ENCODE peak calls at places on chromosome 12, in five cellular contexts. One of them, this sample, is unnamed.

GRCh38 chr12:80293347-80293746 is 150.7 kb upstream of the PTPRQ start:
- DNase-seq in colonic mucosa: no peak
- DNase-seq in IMR-90: no peak
- DNase-seq in pancreas: no peak
- DNase-seq in adrenal gland: no peak
- DNase-seq in this sample: no peak

GRCh38 chr12:114221976-114222630 is 183.8 kb downstream of the TBX5 start:
- DNase-seq in pancreas: no peak
- DNase-seq in IMR-90: no peak
- DNase-seq in adrenal gland: no peak
- DNase-seq in colonic mucosa: no peak
- DNase-seq in this sample: peak

GRCh38 chr12:98424726-98425401 is 90.5 kb upstream of the TMPO start:
- DNase-seq in adrenal gland: peak
- DNase-seq in IMR-90: peak
- DNase-seq in pancreas: peak
- DNase-seq in colonic mucosa: peak
- DNase-seq in this sample: peak

GRCh38 chr12:52540531-52540930 is 12.4 kb downstream of the KRT71 start:
- DNase-seq in adrenal gland: no peak
- DNase-seq in IMR-90: no peak
- DNase-seq in colonic mucosa: no peak
- DNase-seq in pancreas: no peak
- DNase-seq in this sample: no peak

GRCh38 chr12:27639265-27639664 is 57.0 kb upstream of the REP15 start:
- DNase-seq in IMR-90: no peak
- DNase-seq in pancreas: no peak
- DNase-seq in adrenal gland: no peak
- DNase-seq in colonic mucosa: no peak
- DNase-seq in this sample: no peak

GRCh38 chr12:26658991-26659390 is 174.0 kb downstream of the ITPR2 start:
- DNase-seq in adrenal gland: no peak
- DNase-seq in pancreas: no peak
- DNase-seq in IMR-90: peak
- DNase-seq in colonic mucosa: no peak
- DNase-seq in this sample: peak

GRCh38 chr12:14111230-14111865 is 129.9 kb upstream of the GRIN2B start:
- DNase-seq in adrenal gland: no peak
- DNase-seq in IMR-90: no peak
- DNase-seq in pancreas: no peak
- DNase-seq in colonic mucosa: no peak
- DNase-seq in this sample: no peak

GRCh38 chr12:12506541-12506940 is 56.1 kb downstream of the DUSP16 start:
- DNase-seq in pancreas: no peak
- DNase-seq in colonic mucosa: no peak
- DNase-seq in adrenal gland: no peak
- DNase-seq in IMR-90: peak
- DNase-seq in this sample: peak

GRCh38 chr12:77697126-77697525 is 133.6 kb upstream of the NAV3 start:
- DNase-seq in IMR-90: no peak
- DNase-seq in colonic mucosa: no peak
- DNase-seq in pancreas: no peak
- DNase-seq in adrenal gland: no peak
- DNase-seq in this sample: no peak

GRCh38 chr12:94550964-94551363 is 91.3 kb upstream of the CEP83 start:
- DNase-seq in IMR-90: no peak
- DNase-seq in adrenal gland: no peak
- DNase-seq in pancreas: no peak
- DNase-seq in colonic mucosa: no peak
- DNase-seq in this sample: no peak

GRCh38 chr12:118061876-118062791 is 1.2 kb upstream of the WSB2 start:
- DNase-seq in adrenal gland: peak
- DNase-seq in pancreas: peak
- DNase-seq in IMR-90: peak
- DNase-seq in colonic mucosa: peak
- DNase-seq in this sample: peak

GRCh38 chr12:20212036-20212435 is 156.3 kb upstream of the PDE3A start:
- DNase-seq in pancreas: no peak
- DNase-seq in colonic mucosa: no peak
- DNase-seq in adrenal gland: no peak
- DNase-seq in IMR-90: peak
- DNase-seq in this sample: peak

GRCh38 chr12:2764398-2764797 is 30.4 kb upstream of the FKBP4 start:
- DNase-seq in pancreas: peak
- DNase-seq in colonic mucosa: peak
- DNase-seq in adrenal gland: no peak
- DNase-seq in IMR-90: no peak
- DNase-seq in this sample: no peak

GRCh38 chr12:550473-551260 is 90.9 kb downstream of the B4GALNT3 start:
- DNase-seq in colonic mucosa: no peak
- DNase-seq in adrenal gland: no peak
- DNase-seq in IMR-90: no peak
- DNase-seq in pancreas: no peak
- DNase-seq in this sample: no peak

GRCh38 chr12:116561181-116561821 is 2.1 kb downstream of the MAP1LC3B2 start:
- DNase-seq in pancreas: no peak
- DNase-seq in adrenal gland: no peak
- DNase-seq in IMR-90: no peak
- DNase-seq in colonic mucosa: no peak
- DNase-seq in this sample: no peak

GRCh38 chr12:69405466-69405865 is 45.9 kb downstream of the YEATS4 start:
- DNase-seq in colonic mucosa: no peak
- DNase-seq in IMR-90: peak
- DNase-seq in pancreas: no peak
- DNase-seq in adrenal gland: peak
- DNase-seq in this sample: peak

GRCh38 chr12:93593833-93594232 is 21.4 kb downstream of the SOCS2 start:
- DNase-seq in colonic mucosa: no peak
- DNase-seq in adrenal gland: no peak
- DNase-seq in pancreas: no peak
- DNase-seq in IMR-90: no peak
- DNase-seq in this sample: no peak

GRCh38 chr12:49962861-49963765 is 1.4 kb downstream of the AQP5 start:
- DNase-seq in IMR-90: no peak
- DNase-seq in pancreas: peak
- DNase-seq in colonic mucosa: peak
- DNase-seq in adrenal gland: peak
- DNase-seq in this sample: peak

GRCh38 chr12:7271904-7272303 is 32.0 kb upstream of the ACSM4 start:
- DNase-seq in adrenal gland: no peak
- DNase-seq in pancreas: no peak
- DNase-seq in IMR-90: no peak
- DNase-seq in colonic mucosa: no peak
- DNase-seq in this sample: no peak

GRCh38 chr12:27981874-27982273 is 9.3 kb upstream of the PTHLH start:
- DNase-seq in colonic mucosa: no peak
- DNase-seq in pancreas: no peak
- DNase-seq in IMR-90: peak
- DNase-seq in adrenal gland: no peak
- DNase-seq in this sample: no peak

GRCh38 chr12:6532927-6533652 is 1.2 kb upstream of the GAPDH start:
- DNase-seq in pancreas: peak
- DNase-seq in adrenal gland: peak
- DNase-seq in IMR-90: peak
- DNase-seq in colonic mucosa: peak
- DNase-seq in this sample: peak

GRCh38 chr12:67323007-67323406 is 53.8 kb downstream of the CAND1 start:
- DNase-seq in adrenal gland: no peak
- DNase-seq in colonic mucosa: no peak
- DNase-seq in IMR-90: no peak
- DNase-seq in pancreas: no peak
- DNase-seq in this sample: no peak

GRCh38 chr12:70756118-70756517 is 118.9 kb upstream of the PTPRB start:
- DNase-seq in pancreas: no peak
- DNase-seq in adrenal gland: no peak
- DNase-seq in colonic mucosa: no peak
- DNase-seq in IMR-90: peak
- DNase-seq in this sample: peak

GRCh38 chr12:65098364-65098763 is 22.7 kb downstream of the WIF1 start:
- DNase-seq in colonic mucosa: no peak
- DNase-seq in pancreas: no peak
- DNase-seq in IMR-90: no peak
- DNase-seq in adrenal gland: no peak
- DNase-seq in this sample: no peak

GRCh38 chr12:40055227-40055579 is 50.7 kb downstream of the SLC2A13 start:
- DNase-seq in IMR-90: peak
- DNase-seq in adrenal gland: no peak
- DNase-seq in pancreas: no peak
- DNase-seq in colonic mucosa: no peak
- DNase-seq in this sample: no peak

GRCh38 chr12:130433411-130433810 is 95.7 kb downstream of the PIWIL1 start:
- DNase-seq in colonic mucosa: no peak
- DNase-seq in adrenal gland: no peak
- DNase-seq in IMR-90: no peak
- DNase-seq in pancreas: no peak
- DNase-seq in this sample: no peak

GRCh38 chr12:56337753-56338221 is 897 bp upstream of the IL23A start:
- DNase-seq in colonic mucosa: no peak
- DNase-seq in pancreas: no peak
- DNase-seq in adrenal gland: no peak
- DNase-seq in IMR-90: no peak
- DNase-seq in this sample: no peak
- H3K4me3 ChIP-seq in colonic mucosa: no peak
- H3K4me3 ChIP-seq in pancreas: no peak
- H3K4me3 ChIP-seq in adrenal gland: no peak
- H3K4me3 ChIP-seq in IMR-90: no peak
- H3K4me3 ChIP-seq in this sample: no peak

DNA sequence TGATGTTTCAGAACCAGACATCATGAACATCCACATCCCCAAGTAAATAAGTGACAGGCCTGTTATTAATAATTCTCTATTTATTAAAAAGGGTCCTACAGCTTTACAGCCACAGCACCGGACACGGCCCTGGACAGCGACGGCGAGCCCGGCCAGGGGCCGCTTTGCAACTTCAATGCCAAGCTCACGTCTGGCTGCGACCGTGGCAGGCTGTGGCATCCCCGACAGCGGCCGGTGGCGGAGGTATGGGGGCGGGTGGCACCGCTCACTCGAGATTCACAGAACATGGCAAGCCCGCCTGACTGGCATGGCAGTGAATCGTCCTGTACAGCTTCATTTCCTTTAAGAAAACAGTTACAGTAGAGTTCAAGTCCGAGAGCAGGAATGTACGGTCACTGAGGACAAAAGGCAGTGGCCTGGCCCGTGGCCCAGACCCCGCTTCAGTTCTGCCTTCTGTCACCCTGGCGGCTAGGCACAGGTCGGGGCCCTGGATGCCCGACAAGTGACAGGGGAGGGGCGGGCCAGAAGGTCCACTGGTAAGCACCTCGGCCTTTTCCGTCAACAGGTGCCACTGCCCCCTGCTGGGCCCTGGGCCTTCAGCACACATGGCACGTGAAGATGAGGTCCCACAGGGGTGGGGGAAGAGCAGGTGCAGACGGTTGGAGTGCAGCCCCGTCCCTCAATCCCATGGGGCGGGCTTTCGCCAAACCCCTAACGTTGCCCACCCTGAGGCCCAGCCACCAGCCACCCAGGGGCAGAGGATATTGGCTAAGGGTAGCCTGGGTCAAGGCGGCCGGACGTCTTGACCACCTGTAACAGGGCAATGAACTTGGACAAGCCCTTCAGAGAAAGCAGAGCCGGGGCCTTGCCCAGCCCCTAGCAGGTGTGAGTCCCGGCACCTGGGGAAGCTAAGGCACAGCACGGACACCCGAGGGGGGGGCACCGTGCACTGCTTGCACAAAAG is 30.3 kb downstream of the HIP1R start:
- DNase-seq in IMR-90: no peak
- DNase-seq in pancreas: peak
- DNase-seq in adrenal gland: no peak
- DNase-seq in colonic mucosa: no peak
- DNase-seq in this sample: no peak
- TF ChIP-seq CTCF in IMR-90: peak
- TF ChIP-seq CTCF in pancreas: peak
- TF ChIP-seq CTCF in adrenal gland: no peak
- TF ChIP-seq CTCF in colonic mucosa: peak
- TF ChIP-seq CTCF in this sample: peak

GRCh38 chr12:57547366-57548315 is 649 bp upstream of the DCTN2 start:
- DNase-seq in colonic mucosa: no peak
- DNase-seq in adrenal gland: no peak
- DNase-seq in pancreas: no peak
- DNase-seq in IMR-90: no peak
- DNase-seq in this sample: no peak

GRCh38 chr12:57550628-57551549 is 1.0 kb downstream of the KIF5A start:
- DNase-seq in colonic mucosa: no peak
- DNase-seq in pancreas: no peak
- DNase-seq in adrenal gland: no peak
- DNase-seq in IMR-90: no peak
- DNase-seq in this sample: no peak

GRCh38 chr12:57548488-57548887 is 1.4 kb upstream of the KIF5A start:
- DNase-seq in adrenal gland: no peak
- DNase-seq in pancreas: no peak
- DNase-seq in colonic mucosa: no peak
- DNase-seq in IMR-90: no peak
- DNase-seq in this sample: no peak

GRCh38 chr12:57549909-57550627 is at the start of gene KIF5A:
- DNase-seq in IMR-90: no peak
- DNase-seq in colonic mucosa: no peak
- DNase-seq in pancreas: no peak
- DNase-seq in adrenal gland: no peak
- DNase-seq in this sample: no peak

GRCh38 chr12:57549203-57549908 is 488 bp upstream of the KIF5A start:
- DNase-seq in colonic mucosa: no peak
- DNase-seq in pancreas: no peak
- DNase-seq in IMR-90: no peak
- DNase-seq in adrenal gland: no peak
- DNase-seq in this sample: no peak
- H3K4me3 ChIP-seq in colonic mucosa: peak
- H3K4me3 ChIP-seq in pancreas: no peak
- H3K4me3 ChIP-seq in IMR-90: peak
- H3K4me3 ChIP-seq in adrenal gland: no peak
- H3K4me3 ChIP-seq in this sample: peak

DNA sequence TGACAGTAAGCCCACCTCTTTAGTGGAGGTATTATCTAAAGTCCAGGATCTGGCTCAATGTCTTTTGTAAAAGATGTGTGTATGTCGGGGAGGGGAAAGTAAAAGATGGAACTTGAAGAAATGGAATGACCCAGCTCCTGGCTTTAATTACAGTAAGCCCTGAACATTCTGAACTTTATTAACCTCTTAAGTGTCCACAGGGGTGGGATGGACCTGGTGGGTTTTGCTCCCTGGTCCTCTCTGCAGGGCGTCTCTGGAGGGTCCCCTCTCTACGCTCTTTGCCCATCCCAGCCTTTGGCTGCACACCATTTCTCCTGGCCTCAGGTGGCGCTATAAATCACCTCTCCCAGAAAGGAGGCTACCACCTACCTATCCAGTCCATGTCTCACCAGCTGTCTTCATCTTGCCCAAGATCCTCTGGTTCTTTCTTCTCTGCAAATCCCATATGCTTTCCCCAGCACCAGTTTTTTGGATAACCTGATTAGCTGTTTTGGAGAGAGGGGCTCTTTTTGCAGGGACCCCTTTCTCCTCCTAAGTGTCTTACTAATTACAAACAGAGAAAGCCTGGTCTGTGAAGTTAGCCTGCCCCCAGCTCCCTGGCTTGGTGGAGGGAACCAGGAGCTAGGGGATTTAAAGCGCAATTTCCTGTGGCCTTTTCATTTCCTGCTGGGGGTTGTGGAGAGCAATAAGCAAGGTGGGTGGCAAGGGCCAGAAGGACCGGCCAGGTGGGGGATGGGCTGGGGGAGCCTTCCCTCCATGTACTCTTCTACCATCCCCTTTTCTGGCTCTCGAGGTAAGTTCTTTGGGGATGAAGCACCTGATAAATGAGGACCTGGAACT is 3.9 kb upstream of the CISTR start:
- DNase-seq in IMR-90: no peak
- DNase-seq in pancreas: no peak
- DNase-seq in colonic mucosa: no peak
- DNase-seq in adrenal gland: no peak
- DNase-seq in this sample: no peak
- TF ChIP-seq CTCF in IMR-90: no peak
- TF ChIP-seq CTCF in pancreas: no peak
- TF ChIP-seq CTCF in colonic mucosa: no peak
- TF ChIP-seq CTCF in adrenal gland: no peak
- TF ChIP-seq CTCF in this sample: no peak

This sample was measured in AG10803.